ENCODE peak calls at places on chromosomes 2 and 18, in ten cellular contexts. M, N, W, B, L, D, J, K, H and F are unnamed samples.

GRCh38 chr2:47493317-47493716 is 90.4 kb downstream of the MSH2 start:
- DNase-seq in M (no peak), N (no peak), W (no peak), B (no peak), L (no peak), D (no peak), J (no peak), K (no peak), H (no peak), F (no peak)

GRCh38 chr2:84483320-84483719 is 24.2 kb upstream of the SUCLG1 start:
- DNase-seq in M (no peak), N (no peak), W (no peak), B (no peak), L (no peak), D (no peak), J (no peak), K (no peak), H (no peak), F (no peak)

GRCh38 chr2:60317831-60318230 is 235.6 kb downstream of the BCL11A start:
- DNase-seq in M (no peak), N (no peak), W (no peak), B (no peak), L (no peak), D (no peak), J (no peak), K (no peak), H (no peak), F (no peak)

GRCh38 chr18:60232541-60232940 is 140.0 kb downstream of the MC4R start:
- DNase-seq in M (no peak), N (peak; percentile 39), W (no peak), B (no peak), L (no peak), D (no peak), J (peak; percentile 90), K (peak; percentile 3), H (no peak), F (no peak)

GRCh38 chr18:72727776-72728175 is 140.0 kb downstream of the NETO1 start:
- DNase-seq in M (no peak), N (no peak), W (no peak), B (no peak), L (no peak), D (no peak), J (peak; percentile 74), K (no peak), H (no peak), F (no peak)

GRCh38 chr2:64675860-64676259 is 22.1 kb upstream of the SERTAD2 start:
- DNase-seq in M (no peak), N (peak; percentile 35), W (no peak), B (peak; percentile 92), L (no peak), D (no peak), J (peak; percentile 85), K (peak; percentile 73), H (peak; percentile 39), F (no peak)

GRCh38 chr18:41599529-41599928 is 355.5 kb upstream of the PIK3C3 start:
- DNase-seq in M (no peak), N (no peak), W (no peak), B (no peak), L (no peak), D (no peak), J (no peak), K (no peak), H (no peak), F (no peak)

GRCh38 chr2:200442471-200442870 is 67.4 kb downstream of the KCTD18 start:
- DNase-seq in M (peak; percentile 25), N (peak; percentile 51), W (no peak), B (no peak), L (no peak), D (no peak), J (peak; percentile 32), K (peak; percentile 78), H (no peak), F (peak; percentile 73)

GRCh38 chr2:5070257-5070656 is 621.9 kb upstream of the SOX11 start:
- DNase-seq in M (no peak), N (no peak), W (peak; percentile 69), B (no peak), L (no peak), D (no peak), J (peak; percentile 79), K (no peak), H (no peak), F (no peak)

GRCh38 chr2:122138561-122138960 is 383.1 kb downstream of the TSN start:
- DNase-seq in M (no peak), N (no peak), W (no peak), B (no peak), L (no peak), D (no peak), J (no peak), K (no peak), H (no peak), F (no peak)

GRCh38 chr2:138777996-138778395 is 2.2 kb downstream of the NXPH2 start:
- DNase-seq in M (no peak), N (no peak), W (no peak), B (no peak), L (no peak), D (no peak), J (no peak), K (no peak), H (no peak), F (no peak)

GRCh38 chr2:73925853-73926492 is 707 bp upstream of the DGUOK start:
- DNase-seq in M (no peak), N (no peak), W (no peak), B (no peak), L (no peak), D (no peak), J (peak; percentile 96), K (no peak), H (no peak), F (no peak)

GRCh38 chr2:217897816-217898806 is 104.7 kb downstream of the TNS1 start:
- DNase-seq in M (no peak), N (no peak), W (no peak), B (no peak), L (no peak), D (no peak), J (no peak), K (no peak), H (no peak), F (no peak)

GRCh38 chr18:37393945-37394609 is 171.5 kb downstream of the CELF4 start:
- DNase-seq in M (peak; percentile 87), N (peak; percentile 26), W (peak; percentile 70), B (no peak), L (peak; percentile 62), D (peak; percentile 75), J (no peak), K (peak; percentile 46), H (no peak), F (peak; percentile 95)

GRCh38 chr2:112958428-112959108 is 19.2 kb upstream of the IL36G start:
- DNase-seq in M (peak; percentile 25), N (peak; percentile 81), W (peak; percentile 45), B (peak; percentile 54), L (no peak), D (peak; percentile 62), J (peak; percentile 76), K (peak; percentile 69), H (no peak), F (peak; percentile 78)

GRCh38 chr2:230947908-230948365 is 22.9 kb upstream of the GPR55 start:
- DNase-seq in M (no peak), N (no peak), W (no peak), B (no peak), L (no peak), D (no peak), J (no peak), K (no peak), H (no peak), F (no peak)

GRCh38 chr2:220499281-220499680 is 871.9 kb downstream of the SLC4A3 start:
- DNase-seq in M (no peak), N (peak; percentile 54), W (peak; percentile 46), B (no peak), L (no peak), D (no peak), J (peak; percentile 73), K (peak; percentile 77), H (no peak), F (peak; percentile 80)

GRCh38 chr2:28687181-28687580 is 64.4 kb upstream of the PPP1CB start:
- DNase-seq in M (no peak), N (no peak), W (no peak), B (no peak), L (no peak), D (no peak), J (no peak), K (no peak), H (no peak), F (no peak)